ENCODE peak calls at places on chromosome 17, in ten cellular contexts. One of them, this sample, is unnamed.

GRCh38 chr17:79527286-79527685 is 83.6 kb downstream of the RBFOX3 start:
- DNase-seq in CD8-positive, alpha-beta memory T cell: no peak
- DNase-seq in NCI-H1092: no peak
- DNase-seq in activated CD4-positive, alpha-beta T cell treated with anti-CD3 and anti-CD28 coated beads, Interleukin-2, amount 50 U/mL, for 1 hour: no peak
- DNase-seq in activated CD8-positive, alpha-beta T cell treated with anti-CD3 and anti-CD28 coated beads for 36 hours: no peak
- DNase-seq in HAP-1: no peak
- DNase-seq in AG10803: no peak
- DNase-seq in cardiac muscle cell: no peak
- DNase-seq in AG08396: no peak
- DNase-seq in stimulated activated naive CD8-positive, alpha-beta T cell treated with anti-CD3 and anti-CD28 coated beads, Interleukin-15, Interleukin-2, amounts not matched to agents 100 U/mL and 50 U/mL, for 24 hours: no peak
- DNase-seq in this sample: no peak

GRCh38 chr17:58161566-58161965 is 5.2 kb upstream of the OR4D2 start:
- DNase-seq in CD8-positive, alpha-beta memory T cell: no peak
- DNase-seq in NCI-H1092: no peak
- DNase-seq in activated CD4-positive, alpha-beta T cell treated with anti-CD3 and anti-CD28 coated beads, Interleukin-2, amount 50 U/mL, for 1 hour: no peak
- DNase-seq in activated CD8-positive, alpha-beta T cell treated with anti-CD3 and anti-CD28 coated beads for 36 hours: no peak
- DNase-seq in HAP-1: no peak
- DNase-seq in AG10803: no peak
- DNase-seq in cardiac muscle cell: no peak
- DNase-seq in AG08396: no peak
- DNase-seq in stimulated activated naive CD8-positive, alpha-beta T cell treated with anti-CD3 and anti-CD28 coated beads, Interleukin-15, Interleukin-2, amounts not matched to agents 100 U/mL and 50 U/mL, for 24 hours: no peak
- DNase-seq in this sample: no peak

GRCh38 chr17:17380156-17380925 is 77.2 kb downstream of the NT5M start:
- DNase-seq in CD8-positive, alpha-beta memory T cell: no peak
- DNase-seq in NCI-H1092: no peak
- DNase-seq in activated CD4-positive, alpha-beta T cell treated with anti-CD3 and anti-CD28 coated beads, Interleukin-2, amount 50 U/mL, for 1 hour: no peak
- DNase-seq in activated CD8-positive, alpha-beta T cell treated with anti-CD3 and anti-CD28 coated beads for 36 hours: no peak
- DNase-seq in HAP-1: no peak
- DNase-seq in AG10803: no peak
- DNase-seq in cardiac muscle cell: no peak
- DNase-seq in AG08396: no peak
- DNase-seq in stimulated activated naive CD8-positive, alpha-beta T cell treated with anti-CD3 and anti-CD28 coated beads, Interleukin-15, Interleukin-2, amounts not matched to agents 100 U/mL and 50 U/mL, for 24 hours: no peak
- DNase-seq in this sample: no peak

GRCh38 chr17:72922223-72922622 is 170.3 kb downstream of the SLC39A11 start:
- DNase-seq in CD8-positive, alpha-beta memory T cell: no peak
- DNase-seq in NCI-H1092: no peak
- DNase-seq in activated CD4-positive, alpha-beta T cell treated with anti-CD3 and anti-CD28 coated beads, Interleukin-2, amount 50 U/mL, for 1 hour: no peak
- DNase-seq in activated CD8-positive, alpha-beta T cell treated with anti-CD3 and anti-CD28 coated beads for 36 hours: no peak
- DNase-seq in HAP-1: no peak
- DNase-seq in AG10803: no peak
- DNase-seq in cardiac muscle cell: no peak
- DNase-seq in AG08396: no peak
- DNase-seq in stimulated activated naive CD8-positive, alpha-beta T cell treated with anti-CD3 and anti-CD28 coated beads, Interleukin-15, Interleukin-2, amounts not matched to agents 100 U/mL and 50 U/mL, for 24 hours: no peak
- DNase-seq in this sample: no peak

GRCh38 chr17:32625971-32626370 is 139.2 kb downstream of the CDK5R1 start:
- DNase-seq in CD8-positive, alpha-beta memory T cell: no peak
- DNase-seq in NCI-H1092: peak; percentile 87
- DNase-seq in activated CD4-positive, alpha-beta T cell treated with anti-CD3 and anti-CD28 coated beads, Interleukin-2, amount 50 U/mL, for 1 hour: no peak
- DNase-seq in activated CD8-positive, alpha-beta T cell treated with anti-CD3 and anti-CD28 coated beads for 36 hours: no peak
- DNase-seq in HAP-1: no peak
- DNase-seq in AG10803: no peak
- DNase-seq in cardiac muscle cell: no peak
- DNase-seq in AG08396: no peak
- DNase-seq in stimulated activated naive CD8-positive, alpha-beta T cell treated with anti-CD3 and anti-CD28 coated beads, Interleukin-15, Interleukin-2, amounts not matched to agents 100 U/mL and 50 U/mL, for 24 hours: no peak
- DNase-seq in this sample: no peak

GRCh38 chr17:63495471-63495870 is 18.6 kb downstream of the ACE start:
- DNase-seq in CD8-positive, alpha-beta memory T cell: no peak
- DNase-seq in NCI-H1092: peak; percentile 76
- DNase-seq in activated CD4-positive, alpha-beta T cell treated with anti-CD3 and anti-CD28 coated beads, Interleukin-2, amount 50 U/mL, for 1 hour: no peak
- DNase-seq in activated CD8-positive, alpha-beta T cell treated with anti-CD3 and anti-CD28 coated beads for 36 hours: no peak
- DNase-seq in HAP-1: no peak
- DNase-seq in AG10803: no peak
- DNase-seq in cardiac muscle cell: no peak
- DNase-seq in AG08396: no peak
- DNase-seq in stimulated activated naive CD8-positive, alpha-beta T cell treated with anti-CD3 and anti-CD28 coated beads, Interleukin-15, Interleukin-2, amounts not matched to agents 100 U/mL and 50 U/mL, for 24 hours: no peak
- DNase-seq in this sample: no peak

GRCh38 chr17:7611635-7612293 is 2.9 kb downstream of the FXR2 start:
- DNase-seq in CD8-positive, alpha-beta memory T cell: no peak
- DNase-seq in NCI-H1092: no peak
- DNase-seq in activated CD4-positive, alpha-beta T cell treated with anti-CD3 and anti-CD28 coated beads, Interleukin-2, amount 50 U/mL, for 1 hour: no peak
- DNase-seq in activated CD8-positive, alpha-beta T cell treated with anti-CD3 and anti-CD28 coated beads for 36 hours: no peak
- DNase-seq in HAP-1: no peak
- DNase-seq in AG10803: no peak
- DNase-seq in cardiac muscle cell: no peak
- DNase-seq in AG08396: no peak
- DNase-seq in stimulated activated naive CD8-positive, alpha-beta T cell treated with anti-CD3 and anti-CD28 coated beads, Interleukin-15, Interleukin-2, amounts not matched to agents 100 U/mL and 50 U/mL, for 24 hours: no peak
- DNase-seq in this sample: no peak

GRCh38 chr17:3528604-3529511 is 28.8 kb downstream of the TRPV3 start:
- DNase-seq in CD8-positive, alpha-beta memory T cell: no peak
- DNase-seq in NCI-H1092: no peak
- DNase-seq in activated CD4-positive, alpha-beta T cell treated with anti-CD3 and anti-CD28 coated beads, Interleukin-2, amount 50 U/mL, for 1 hour: no peak
- DNase-seq in activated CD8-positive, alpha-beta T cell treated with anti-CD3 and anti-CD28 coated beads for 36 hours: no peak
- DNase-seq in HAP-1: no peak
- DNase-seq in AG10803: no peak
- DNase-seq in cardiac muscle cell: no peak
- DNase-seq in AG08396: no peak
- DNase-seq in stimulated activated naive CD8-positive, alpha-beta T cell treated with anti-CD3 and anti-CD28 coated beads, Interleukin-15, Interleukin-2, amounts not matched to agents 100 U/mL and 50 U/mL, for 24 hours: no peak
- DNase-seq in this sample: no peak

GRCh38 chr17:45935710-45936509 is 41.6 kb downstream of the MAPT start:
- DNase-seq in CD8-positive, alpha-beta memory T cell: no peak
- DNase-seq in NCI-H1092: no peak
- DNase-seq in activated CD4-positive, alpha-beta T cell treated with anti-CD3 and anti-CD28 coated beads, Interleukin-2, amount 50 U/mL, for 1 hour: no peak
- DNase-seq in activated CD8-positive, alpha-beta T cell treated with anti-CD3 and anti-CD28 coated beads for 36 hours: no peak
- DNase-seq in HAP-1: no peak
- DNase-seq in AG10803: no peak
- DNase-seq in cardiac muscle cell: no peak
- DNase-seq in AG08396: no peak
- DNase-seq in stimulated activated naive CD8-positive, alpha-beta T cell treated with anti-CD3 and anti-CD28 coated beads, Interleukin-15, Interleukin-2, amounts not matched to agents 100 U/mL and 50 U/mL, for 24 hours: no peak
- DNase-seq in this sample: no peak

GRCh38 chr17:66767164-66767933 is 67.6 kb upstream of the CACNG5 start:
- DNase-seq in CD8-positive, alpha-beta memory T cell: no peak
- DNase-seq in NCI-H1092: no peak
- DNase-seq in activated CD4-positive, alpha-beta T cell treated with anti-CD3 and anti-CD28 coated beads, Interleukin-2, amount 50 U/mL, for 1 hour: no peak
- DNase-seq in activated CD8-positive, alpha-beta T cell treated with anti-CD3 and anti-CD28 coated beads for 36 hours: no peak
- DNase-seq in HAP-1: no peak
- DNase-seq in AG10803: no peak
- DNase-seq in cardiac muscle cell: no peak
- DNase-seq in AG08396: no peak
- DNase-seq in stimulated activated naive CD8-positive, alpha-beta T cell treated with anti-CD3 and anti-CD28 coated beads, Interleukin-15, Interleukin-2, amounts not matched to agents 100 U/mL and 50 U/mL, for 24 hours: no peak
- DNase-seq in this sample: no peak

GRCh38 chr17:58336456-58337094 is 8.0 kb upstream of the TSPOAP1 start:
- DNase-seq in CD8-positive, alpha-beta memory T cell: no peak
- DNase-seq in NCI-H1092: no peak
- DNase-seq in activated CD4-positive, alpha-beta T cell treated with anti-CD3 and anti-CD28 coated beads, Interleukin-2, amount 50 U/mL, for 1 hour: no peak
- DNase-seq in activated CD8-positive, alpha-beta T cell treated with anti-CD3 and anti-CD28 coated beads for 36 hours: no peak
- DNase-seq in HAP-1: no peak
- DNase-seq in AG10803: peak; percentile 85
- DNase-seq in cardiac muscle cell: no peak
- DNase-seq in AG08396: no peak
- DNase-seq in stimulated activated naive CD8-positive, alpha-beta T cell treated with anti-CD3 and anti-CD28 coated beads, Interleukin-15, Interleukin-2, amounts not matched to agents 100 U/mL and 50 U/mL, for 24 hours: peak; percentile 51
- DNase-seq in this sample: no peak

GRCh38 chr17:42275527-42276358 is 448 bp downstream of the STAT5B start:
- DNase-seq in CD8-positive, alpha-beta memory T cell: peak; percentile 22
- DNase-seq in NCI-H1092: peak; percentile 20
- DNase-seq in activated CD4-positive, alpha-beta T cell treated with anti-CD3 and anti-CD28 coated beads, Interleukin-2, amount 50 U/mL, for 1 hour: peak; percentile 38
- DNase-seq in activated CD8-positive, alpha-beta T cell treated with anti-CD3 and anti-CD28 coated beads for 36 hours: peak; percentile 53
- DNase-seq in HAP-1: peak; percentile 37
- DNase-seq in AG10803: peak; percentile 40
- DNase-seq in cardiac muscle cell: peak; percentile 78
- DNase-seq in AG08396: peak; percentile 46
- DNase-seq in stimulated activated naive CD8-positive, alpha-beta T cell treated with anti-CD3 and anti-CD28 coated beads, Interleukin-15, Interleukin-2, amounts not matched to agents 100 U/mL and 50 U/mL, for 24 hours: peak; percentile 48
- DNase-seq in this sample: peak; percentile 23

GRCh38 chr17:79777166-79777843 is 643 bp upstream of the CBX2 start:
- DNase-seq in CD8-positive, alpha-beta memory T cell: no peak
- DNase-seq in NCI-H1092: peak; percentile 24
- DNase-seq in activated CD4-positive, alpha-beta T cell treated with anti-CD3 and anti-CD28 coated beads, Interleukin-2, amount 50 U/mL, for 1 hour: no peak
- DNase-seq in activated CD8-positive, alpha-beta T cell treated with anti-CD3 and anti-CD28 coated beads for 36 hours: peak; percentile 54
- DNase-seq in HAP-1: peak; percentile 86
- DNase-seq in AG10803: peak; percentile 40
- DNase-seq in cardiac muscle cell: peak; percentile 58
- DNase-seq in AG08396: no peak
- DNase-seq in stimulated activated naive CD8-positive, alpha-beta T cell treated with anti-CD3 and anti-CD28 coated beads, Interleukin-15, Interleukin-2, amounts not matched to agents 100 U/mL and 50 U/mL, for 24 hours: peak; percentile 52
- DNase-seq in this sample: no peak

GRCh38 chr17:14205992-14206461 is 30.6 kb downstream of the CDRT15 start:
- DNase-seq in CD8-positive, alpha-beta memory T cell: peak; percentile 81
- DNase-seq in NCI-H1092: peak; percentile 6
- DNase-seq in activated CD4-positive, alpha-beta T cell treated with anti-CD3 and anti-CD28 coated beads, Interleukin-2, amount 50 U/mL, for 1 hour: peak; percentile 58
- DNase-seq in activated CD8-positive, alpha-beta T cell treated with anti-CD3 and anti-CD28 coated beads for 36 hours: peak; percentile 72
- DNase-seq in HAP-1: no peak
- DNase-seq in AG10803: no peak
- DNase-seq in cardiac muscle cell: no peak
- DNase-seq in AG08396: no peak
- DNase-seq in stimulated activated naive CD8-positive, alpha-beta T cell treated with anti-CD3 and anti-CD28 coated beads, Interleukin-15, Interleukin-2, amounts not matched to agents 100 U/mL and 50 U/mL, for 24 hours: peak; percentile 58
- DNase-seq in this sample: peak; percentile 69

GRCh38 chr17:80603380-80603779 is 58.7 kb downstream of the RPTOR start:
- DNase-seq in CD8-positive, alpha-beta memory T cell: no peak
- DNase-seq in NCI-H1092: no peak
- DNase-seq in activated CD4-positive, alpha-beta T cell treated with anti-CD3 and anti-CD28 coated beads, Interleukin-2, amount 50 U/mL, for 1 hour: no peak
- DNase-seq in activated CD8-positive, alpha-beta T cell treated with anti-CD3 and anti-CD28 coated beads for 36 hours: no peak
- DNase-seq in HAP-1: no peak
- DNase-seq in AG10803: no peak
- DNase-seq in cardiac muscle cell: no peak
- DNase-seq in AG08396: no peak
- DNase-seq in stimulated activated naive CD8-positive, alpha-beta T cell treated with anti-CD3 and anti-CD28 coated beads, Interleukin-15, Interleukin-2, amounts not matched to agents 100 U/mL and 50 U/mL, for 24 hours: no peak
- DNase-seq in this sample: no peak

GRCh38 chr17:44522883-44523671 is 19.9 kb upstream of the GPATCH8 start:
- DNase-seq in CD8-positive, alpha-beta memory T cell: no peak
- DNase-seq in NCI-H1092: no peak
- DNase-seq in activated CD4-positive, alpha-beta T cell treated with anti-CD3 and anti-CD28 coated beads, Interleukin-2, amount 50 U/mL, for 1 hour: peak; percentile 40
- DNase-seq in activated CD8-positive, alpha-beta T cell treated with anti-CD3 and anti-CD28 coated beads for 36 hours: peak; percentile 87
- DNase-seq in HAP-1: peak; percentile 90
- DNase-seq in AG10803: peak; percentile 69
- DNase-seq in cardiac muscle cell: peak; percentile 74
- DNase-seq in AG08396: peak; percentile 76
- DNase-seq in stimulated activated naive CD8-positive, alpha-beta T cell treated with anti-CD3 and anti-CD28 coated beads, Interleukin-15, Interleukin-2, amounts not matched to agents 100 U/mL and 50 U/mL, for 24 hours: peak; percentile 79
- DNase-seq in this sample: no peak

GRCh38 chr17:63222655-63223054 is 223.5 kb downstream of the CYB561 start:
- DNase-seq in CD8-positive, alpha-beta memory T cell: no peak
- DNase-seq in NCI-H1092: no peak
- DNase-seq in activated CD4-positive, alpha-beta T cell treated with anti-CD3 and anti-CD28 coated beads, Interleukin-2, amount 50 U/mL, for 1 hour: no peak
- DNase-seq in activated CD8-positive, alpha-beta T cell treated with anti-CD3 and anti-CD28 coated beads for 36 hours: peak; percentile 48
- DNase-seq in HAP-1: no peak
- DNase-seq in AG10803: peak; percentile 3
- DNase-seq in cardiac muscle cell: no peak
- DNase-seq in AG08396: no peak
- DNase-seq in stimulated activated naive CD8-positive, alpha-beta T cell treated with anti-CD3 and anti-CD28 coated beads, Interleukin-15, Interleukin-2, amounts not matched to agents 100 U/mL and 50 U/mL, for 24 hours: peak; percentile 12
- DNase-seq in this sample: no peak